ENCODE peak calls at places on chromosome 10, in eight cellular contexts. N, P, S, K, W, G, R and I are unnamed samples.
A peak's percentile ranks its signal among the peaks of the same experiment; 100 is the strongest.

GRCh38 chr10:99908512-99908911 is 101.2 kb downstream of the DNMBP start:
- DNase-seq in N (no peak), P (no peak), S (no peak), K (no peak), W (no peak), G (no peak), R (peak; percentile 20), I (peak; percentile 11)

GRCh38 chr10:49202266-49202665 is 14.1 kb upstream of the TMEM273 start:
- DNase-seq in N (no peak), P (no peak), S (no peak), K (no peak), W (no peak), G (no peak), R (no peak), I (no peak)

GRCh38 chr10:28796606-28797512 is 119.5 kb downstream of the BAMBI start:
- DNase-seq in N (peak; percentile 59), P (no peak), S (peak; percentile 58), K (peak; percentile 91), W (peak; percentile 56), G (no peak), R (peak; percentile 77), I (peak; percentile 72)

GRCh38 chr10:132605390-132605789 is 67.8 kb downstream of the INPP5A start:
- DNase-seq in N (no peak), P (no peak), S (no peak), K (peak; percentile 43), W (no peak), G (no peak), R (no peak), I (no peak)

GRCh38 chr10:130137659-130138478 is 1.7 kb downstream of the GLRX3 start:
- DNase-seq in N (no peak), P (no peak), S (no peak), K (no peak), W (no peak), G (no peak), R (no peak), I (no peak)

GRCh38 chr10:35306852-35307251 is 29.5 kb upstream of the CCNY start:
- DNase-seq in N (no peak), P (no peak), S (peak; percentile 23), K (no peak), W (no peak), G (peak; percentile 26), R (no peak), I (peak; percentile 36)

GRCh38 chr10:6320320-6321010 is 117.7 kb downstream of the PFKFB3 start:
- DNase-seq in N (no peak), P (no peak), S (no peak), K (no peak), W (no peak), G (no peak), R (no peak), I (no peak)

GRCh38 chr10:1102836-1103235 is 46.7 kb downstream of the WDR37 start:
- DNase-seq in N (no peak), P (no peak), S (no peak), K (no peak), W (peak; percentile 24), G (no peak), R (no peak), I (no peak)

GRCh38 chr10:127267442-127267841 is 71.1 kb upstream of the INSYN2A start:
- DNase-seq in N (no peak), P (no peak), S (no peak), K (no peak), W (no peak), G (no peak), R (no peak), I (no peak)

GRCh38 chr10:803041-803741 is 113.7 kb upstream of the DIP2C start:
- DNase-seq in N (no peak), P (no peak), S (no peak), K (peak; percentile 26), W (no peak), G (no peak), R (no peak), I (no peak)

GRCh38 chr10:126924180-126924914 is 19.1 kb downstream of the DOCK1 start:
- DNase-seq in N (no peak), P (no peak), S (no peak), K (no peak), W (no peak), G (no peak), R (no peak), I (no peak)

GRCh38 chr10:56805022-56805421 is 444.0 kb upstream of the ZWINT start:
- DNase-seq in N (no peak), P (no peak), S (no peak), K (no peak), W (no peak), G (no peak), R (no peak), I (no peak)

GRCh38 chr10:114526112-114526496 is 121.8 kb upstream of the AFAP1L2 start:
- DNase-seq in N (no peak), P (no peak), S (no peak), K (no peak), W (peak; percentile 57), G (no peak), R (peak; percentile 71), I (peak; percentile 28)

GRCh38 chr10:90925078-90926029 is 4.5 kb upstream of the ANKRD1 start:
- DNase-seq in N (no peak), P (no peak), S (no peak), K (no peak), W (no peak), G (no peak), R (no peak), I (no peak)

GRCh38 chr10:90927293-90927692 is 6.4 kb upstream of the ANKRD1 start:
- DNase-seq in N (no peak), P (no peak), S (no peak), K (no peak), W (no peak), G (no peak), R (no peak), I (no peak)

GRCh38 chr10:90930971-90931841 is 10.3 kb upstream of the ANKRD1 start:
- DNase-seq in N (no peak), P (peak; percentile 97), S (peak; percentile 98), K (peak; percentile 49), W (peak; percentile 92), G (no peak), R (peak; percentile 91), I (peak; percentile 62)

GRCh38 chr10:90929179-90929578 is 8.3 kb upstream of the ANKRD1 start:
- DNase-seq in N (no peak), P (no peak), S (no peak), K (no peak), W (no peak), G (no peak), R (no peak), I (no peak)

DNA sequence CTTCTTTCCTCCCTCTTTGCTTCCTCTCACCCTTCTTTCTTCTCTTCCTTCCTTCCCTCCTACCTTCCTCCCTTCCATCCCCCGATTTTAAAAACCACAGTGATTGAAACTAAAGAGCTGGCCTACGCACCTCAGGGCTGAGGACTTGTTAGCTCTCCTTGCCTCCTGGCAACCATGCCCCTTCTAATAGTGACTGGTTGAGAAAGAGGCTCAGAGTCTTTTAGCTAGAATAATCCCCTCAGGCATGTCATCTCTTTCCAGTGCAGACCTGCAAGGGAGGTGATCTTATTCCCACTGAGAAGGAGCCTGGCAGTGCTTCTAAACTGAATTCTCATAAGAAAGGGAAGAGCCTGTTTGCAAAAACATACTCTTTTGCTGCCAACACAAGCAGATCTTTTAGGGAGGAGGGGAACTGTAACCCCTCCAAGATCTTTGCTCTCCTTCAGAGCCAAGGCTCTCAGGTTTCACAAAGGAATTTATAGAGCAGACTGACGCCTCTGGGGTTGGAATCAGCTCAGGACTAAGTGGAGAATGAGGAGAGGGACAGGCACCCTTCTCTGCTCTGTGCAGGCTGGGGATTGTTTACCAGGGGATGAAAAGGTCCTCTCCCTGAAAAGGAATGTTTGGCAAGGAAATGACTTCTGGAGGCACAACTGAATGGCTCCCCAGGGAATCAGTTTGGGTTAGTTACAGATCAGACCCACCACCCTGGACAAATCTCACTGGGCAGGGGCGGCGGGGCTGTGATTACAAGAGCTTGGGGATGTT is 9.4 kb upstream of the ANKRD1 start:
- DNase-seq in N (no peak), P (peak; percentile 81), S (peak; percentile 96), K (peak; percentile 40), W (peak; percentile 92), G (no peak), R (peak; percentile 69), I (peak; percentile 77)
- H3K4me3 ChIP-seq in N (peak overlapping the region; percentile 3), P (no peak overlapping the region), S (peak overlapping the region; percentile 4), K (no peak overlapping the region), W (no peak overlapping the region), G (no peak overlapping the region), R (peak overlapping the region; percentile 5), I (no peak overlapping the region)

DNA sequence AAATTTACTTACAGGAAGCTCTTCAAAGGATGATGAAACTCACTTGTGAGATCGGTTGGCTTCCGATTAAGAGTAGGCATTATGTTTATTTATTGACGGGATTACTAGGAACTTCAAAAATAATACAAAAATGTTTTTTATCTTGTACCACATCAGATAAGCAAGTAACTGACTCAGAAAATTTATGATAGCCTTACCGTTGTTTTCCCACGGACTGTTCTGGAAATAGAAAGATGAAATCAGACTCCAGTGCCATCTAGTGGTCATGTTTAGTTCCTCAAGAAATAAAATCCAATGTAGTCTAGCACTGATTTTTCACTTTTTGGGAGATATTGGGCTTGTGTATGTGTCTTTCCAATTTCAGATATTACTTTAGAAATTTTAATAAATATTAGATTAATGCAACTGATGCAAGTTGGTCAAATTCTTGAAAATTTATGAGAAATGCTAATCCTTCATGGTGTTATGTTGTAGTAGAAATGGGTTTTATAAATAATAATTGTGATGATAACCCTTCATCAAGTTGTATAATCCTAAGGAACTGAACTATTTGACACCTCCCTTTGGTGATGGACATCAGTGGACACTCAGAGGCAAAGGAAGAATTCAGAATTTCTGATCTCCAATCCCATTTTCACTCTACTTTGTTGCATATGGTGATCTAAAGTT is 168.8 kb downstream of the TMEM26 start:
- DNase-seq in N (no peak), P (peak; percentile 68), S (peak; percentile 84), K (no peak), W (peak; percentile 75), G (peak; percentile 15), R (peak; percentile 83), I (peak; percentile 79)
- H3K4me3 ChIP-seq in N (peak overlapping the region; percentile 29), P (no peak overlapping the region), S (no peak overlapping the region), K (no peak overlapping the region), W (no peak overlapping the region), G (no peak overlapping the region), R (no peak overlapping the region), I (no peak overlapping the region)

DNA sequence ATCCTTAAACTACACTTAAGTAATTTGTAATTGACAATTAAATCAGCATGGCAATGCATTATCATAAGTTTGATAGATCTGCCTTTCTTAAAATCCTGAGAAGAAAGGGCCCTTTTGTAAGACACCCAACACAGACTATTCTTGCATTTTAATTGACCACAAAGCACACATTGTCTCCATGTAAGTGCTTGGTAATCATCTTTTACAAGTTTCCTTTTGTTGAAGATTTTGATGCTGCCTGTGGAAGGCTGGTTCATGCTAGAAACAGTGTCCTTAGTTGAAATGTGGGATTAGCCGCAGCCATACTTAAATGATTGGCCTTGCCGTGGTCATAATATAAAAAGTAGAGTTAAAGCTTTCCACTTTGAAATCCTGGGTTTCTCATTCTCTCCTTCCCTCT is 32.3 kb upstream of the CELF2 start:
- DNase-seq in N (no peak), P (no peak), S (no peak), K (no peak), W (no peak), G (no peak), R (no peak), I (no peak)
- H3K4me3 ChIP-seq in N (no peak overlapping the region), P (no peak overlapping the region), S (no peak overlapping the region), K (no peak overlapping the region), W (no peak overlapping the region), G (no peak overlapping the region), R (no peak overlapping the region), I (no peak overlapping the region)

DNA sequence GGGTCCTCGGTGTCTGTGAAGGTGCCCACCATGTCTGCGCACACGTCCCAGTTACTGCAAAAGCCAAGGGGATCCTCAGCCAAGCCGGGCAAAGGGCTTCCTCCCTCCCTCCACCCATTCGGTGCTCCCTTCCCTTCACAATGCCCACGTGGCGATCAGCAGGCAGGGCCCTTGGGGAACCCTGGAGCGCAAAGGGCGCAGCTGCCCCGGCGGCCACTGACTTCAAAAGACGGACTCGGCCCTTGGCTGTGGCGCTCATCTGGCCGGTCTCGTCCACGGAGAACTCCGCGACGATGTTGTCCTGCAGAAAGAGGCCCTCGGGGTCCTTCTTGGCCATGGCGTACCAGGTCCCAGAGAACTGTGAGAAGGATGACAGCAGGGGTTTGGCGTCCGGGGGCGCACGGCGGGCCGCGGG is 582 bp downstream of the RBP4 start:
- DNase-seq in N (no peak), P (no peak), S (no peak), K (no peak), W (no peak), G (no peak), R (no peak), I (no peak)
- H3K4me3 ChIP-seq in N (peak overlapping the region; percentile 54), P (peak overlapping the region; percentile 27), S (no peak overlapping the region), K (peak overlapping the region; percentile 23), W (no peak overlapping the region), G (peak overlapping the region; percentile 39), R (peak overlapping the region; percentile 50), I (no peak overlapping the region)